ENCODE peak calls at places on chromosomes 3 and 15, in ten cellular contexts. S, W, G, B, I, C, N, T, F and J are unnamed samples.

GRCh38 chr3:57227930-57228733 is 603 bp downstream of the APPL1 start:
- DNase-seq in S (no peak), B (peak), G (peak), N (peak), W (peak), I (peak), T (peak), F (no peak), C (peak), J (peak)

GRCh38 chr3:103873897-103874545 is 1439.2 kb downstream of the ZPLD1 start:
- DNase-seq in T (no peak), F (no peak), S (no peak), I (no peak), G (no peak), C (no peak), B (peak), N (no peak), W (no peak), J (peak)

GRCh38 chr3:123739754-123740153 is 144.4 kb downstream of the MYLK start:
- DNase-seq in F (no peak), N (no peak), C (peak), W (no peak), T (no peak), S (no peak), B (peak), I (no peak), G (no peak), J (peak)

GRCh38 chr3:182729903-182730674 is 63.2 kb upstream of the ATP11B start:
- DNase-seq in G (peak), W (no peak), S (no peak), I (no peak), N (no peak), B (no peak), T (no peak), C (no peak), F (no peak), J (no peak)

GRCh38 chr3:183698760-183699159 is 1.2 kb downstream of the YEATS2 start:
- DNase-seq in S (no peak), N (peak), T (no peak), I (peak), C (peak), F (no peak), W (no peak), B (peak), G (peak), J (peak)

GRCh38 chr3:55476515-55476914 is 10.6 kb downstream of the WNT5A start:
- DNase-seq in T (no peak), S (no peak), I (no peak), B (peak), G (no peak), F (peak), N (no peak), W (no peak), C (peak), J (peak)

GRCh38 chr3:120094776-120095225 is 554 bp upstream of the GSK3B start:
- DNase-seq in W (peak), S (peak), B (peak), G (peak), C (peak), I (peak), F (peak), N (peak), T (peak), J (peak)

GRCh38 chr3:96991812-96992211 is 177.4 kb downstream of the EPHA6 start:
- DNase-seq in S (no peak), F (no peak), C (no peak), T (peak), W (no peak), G (no peak), I (no peak), B (no peak), N (no peak), J (no peak)

GRCh38 chr15:92665100-92665555 is 9.6 kb upstream of the FAM174B start:
- DNase-seq in F (no peak), N (peak), S (no peak), W (no peak), T (peak), B (no peak), G (peak), I (no peak), C (peak), J (no peak)

GRCh38 chr3:71487418-71487817 is 96.1 kb downstream of the FOXP1 start:
- DNase-seq in W (no peak), S (no peak), I (no peak), B (no peak), G (no peak), T (no peak), N (no peak), C (no peak), F (no peak), J (no peak)

GRCh38 chr3:43199645-43200036 is 86.7 kb upstream of the SNRK start:
- DNase-seq in S (no peak), F (no peak), C (no peak), G (no peak), I (no peak), N (no peak), T (no peak), W (no peak), B (no peak), J (no peak)

GRCh38 chr15:88894819-88895767 is at the start of gene HAPLN3:
- DNase-seq in G (peak), B (peak), T (no peak), C (no peak), F (no peak), N (peak), I (peak), W (no peak), S (no peak), J (no peak)

GRCh38 chr3:63069780-63070540 is 194.7 kb upstream of the CADPS start:
- DNase-seq in T (no peak), W (no peak), S (no peak), N (no peak), B (peak), G (no peak), I (no peak), F (no peak), C (no peak), J (no peak)

GRCh38 chr15:62392411-62392810 is 227.3 kb upstream of the C2CD4B start:
- DNase-seq in S (no peak), W (no peak), B (peak), N (peak), F (no peak), C (peak), T (no peak), G (peak), I (peak), J (peak)

GRCh38 chr15:24772709-24773373 is 97.3 kb downstream of the NPAP1 start:
- DNase-seq in I (peak), C (peak), F (peak), T (peak), N (no peak), B (peak), G (no peak), S (peak), W (peak), J (peak)

GRCh38 chr3:51967384-51968174 is at the start of gene PCBP4:
- DNase-seq in G (peak), S (no peak), B (peak), W (peak), N (peak), C (no peak), T (peak), I (peak), F (no peak), J (peak)

GRCh38 chr15:27358751-27359434 is 387.9 kb downstream of the GABRG3 start:
- DNase-seq in B (peak), S (no peak), F (no peak), W (peak), T (no peak), G (peak), C (peak), N (peak), I (peak), J (peak)

GRCh38 chr15:49712846-49713450 is 92.1 kb downstream of the DTWD1 start:
- DNase-seq in C (no peak), B (no peak), S (no peak), G (no peak), W (no peak), F (no peak), N (no peak), I (no peak), T (no peak), J (no peak)

GRCh38 chr3:122094693-122095092 is 39.5 kb downstream of the CD86 start:
- DNase-seq in S (no peak), W (no peak), C (no peak), N (no peak), G (peak), T (no peak), B (no peak), F (no peak), I (no peak), J (no peak)

GRCh38 chr15:83926116-83926515 is 272.2 kb downstream of the ADAMTSL3 start:
- DNase-seq in F (no peak), I (no peak), G (no peak), W (no peak), T (no peak), S (no peak), C (no peak), N (no peak), B (no peak), J (no peak)

GRCh38 chr3:188365978-188366698 is 212.2 kb downstream of the LPP start:
- DNase-seq in G (no peak), W (no peak), T (no peak), N (no peak), S (no peak), I (no peak), B (peak), C (no peak), F (no peak), J (peak)

GRCh38 chr3:144282313-144282712 is 310.7 kb downstream of the DIPK2A start:
- DNase-seq in W (no peak), N (no peak), I (peak), T (no peak), G (no peak), C (no peak), S (no peak), F (no peak), B (no peak), J (no peak)

GRCh38 chr15:78996876-78997275 is 52.0 kb upstream of the CTSH start:
- DNase-seq in I (no peak), N (no peak), C (no peak), G (no peak), T (no peak), B (peak), W (no peak), S (no peak), F (no peak), J (no peak)

GRCh38 chr3:32002536-32003368 is 21.2 kb downstream of the ZNF860 start:
- DNase-seq in W (no peak), I (no peak), N (no peak), B (peak), G (no peak), F (no peak), C (no peak), T (no peak), S (no peak), J (peak)

GRCh38 chr3:135034881-135035440 is 239.9 kb downstream of the EPHB1 start:
- DNase-seq in I (no peak), T (no peak), S (no peak), C (peak), N (no peak), W (no peak), G (no peak), F (no peak), B (no peak), J (no peak)

GRCh38 chr3:89107461-89108035 is at the start of gene EPHA3:
- DNase-seq in I (peak), B (peak), W (peak), F (peak), G (peak), C (peak), S (no peak), T (peak), N (peak), J (peak)

GRCh38 chr3:26963356-26963742 is 340.8 kb downstream of the LRRC3B start:
- DNase-seq in W (no peak), S (no peak), C (no peak), T (no peak), F (no peak), B (no peak), G (no peak), I (no peak), N (no peak), J (no peak)

GRCh38 chr15:100180921-100181320 is 160.9 kb downstream of the ADAMTS17 start:
- DNase-seq in I (no peak), F (no peak), G (no peak), N (no peak), T (peak), C (no peak), W (no peak), S (no peak), B (no peak), J (no peak)

GRCh38 chr3:61250784-61251173 is 473 bp downstream of the FHIT start:
- DNase-seq in I (peak), F (no peak), C (no peak), N (no peak), T (no peak), B (no peak), G (peak), W (no peak), S (no peak), J (no peak)

GRCh38 chr15:36335659-36336058 is 243.8 kb upstream of the CDIN1 start:
- DNase-seq in I (no peak), T (no peak), G (no peak), F (no peak), B (no peak), S (no peak), N (no peak), C (no peak), W (no peak), J (no peak)

GRCh38 chr3:122858373-122858772 is 63.5 kb downstream of the SLC49A4 start:
- DNase-seq in B (peak), G (peak), C (peak), W (no peak), S (no peak), T (no peak), I (no peak), N (no peak), F (no peak), J (peak)

GRCh38 chr15:95522533-95522932 is 808.0 kb upstream of the NR2F2 start:
- DNase-seq in I (no peak), B (peak), F (no peak), G (no peak), C (no peak), W (no peak), N (no peak), T (no peak), S (no peak), J (no peak)

GRCh38 chr3:79011821-79012529 is 755.8 kb downstream of the ROBO1 start:
- DNase-seq in N (peak), S (no peak), W (no peak), T (no peak), F (no peak), I (no peak), G (no peak), B (no peak), C (no peak), J (no peak)

GRCh38 chr3:177516130-177517011 is 319.1 kb upstream of the TBL1XR1 start:
- DNase-seq in G (no peak), N (no peak), B (peak), W (no peak), S (peak), C (peak), T (peak), F (peak), I (peak), J (peak)

DNA sequence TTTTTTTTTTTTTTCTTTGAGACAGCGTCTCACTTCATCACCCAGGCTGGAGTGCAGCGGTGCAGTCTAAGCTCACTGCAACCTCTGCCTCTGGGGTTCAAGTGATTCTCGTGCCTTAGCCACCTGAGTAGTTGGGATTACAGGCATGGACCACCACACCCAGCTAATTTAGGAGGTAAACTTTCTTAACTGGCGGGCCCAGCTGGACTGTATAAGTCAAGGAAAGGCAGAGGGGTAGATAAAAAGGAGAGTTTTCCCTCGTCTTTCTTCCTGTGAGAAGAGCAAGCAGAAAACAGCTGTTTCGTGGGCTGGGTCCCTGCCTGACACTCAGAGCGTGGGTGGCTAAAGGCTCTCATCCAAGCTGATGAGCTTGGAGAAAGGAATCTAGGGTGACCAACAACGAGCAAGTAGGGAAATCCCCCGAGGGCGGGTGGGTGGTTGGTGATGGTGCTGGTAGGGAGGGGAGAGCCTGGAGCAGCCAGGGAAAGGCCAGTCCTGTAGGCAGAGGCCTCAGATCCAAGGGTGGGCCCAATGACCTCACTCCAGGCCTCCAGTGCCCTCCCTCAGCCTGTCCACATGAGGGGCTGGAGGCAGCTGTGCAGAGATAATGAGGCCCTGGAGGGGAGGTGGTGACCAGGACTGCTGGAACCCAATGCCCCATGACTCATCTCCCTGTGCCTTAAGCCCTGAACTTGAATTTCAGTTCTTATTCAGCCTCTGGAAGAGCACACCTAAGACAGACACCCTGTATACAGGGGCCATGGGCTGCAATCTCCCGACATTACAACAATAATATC is 43.1 kb upstream of the LIMD1 start:
- DNase-seq in S (peak), I (no peak), C (peak), T (peak), G (no peak), W (peak), B (peak), F (peak), N (no peak), J (peak)
- H3K4me3 ChIP-seq in S (no peak), I (no peak), C (no peak), T (peak), G (no peak), W (no peak), B (no peak), F (no peak), N (no peak), J (no peak)

GRCh38 chr15:47711654-47712053 is 5.7 kb upstream of the SEMA6D start:
- DNase-seq in T (no peak), F (no peak), W (no peak), I (peak), C (peak), B (no peak), S (no peak), N (no peak), G (peak), J (no peak)
- TF ChIP-seq CTCF in T (peak), F (peak), W (peak), I (peak), C (peak), B (peak), S (peak), N (peak), G (peak), J (peak)

DNA sequence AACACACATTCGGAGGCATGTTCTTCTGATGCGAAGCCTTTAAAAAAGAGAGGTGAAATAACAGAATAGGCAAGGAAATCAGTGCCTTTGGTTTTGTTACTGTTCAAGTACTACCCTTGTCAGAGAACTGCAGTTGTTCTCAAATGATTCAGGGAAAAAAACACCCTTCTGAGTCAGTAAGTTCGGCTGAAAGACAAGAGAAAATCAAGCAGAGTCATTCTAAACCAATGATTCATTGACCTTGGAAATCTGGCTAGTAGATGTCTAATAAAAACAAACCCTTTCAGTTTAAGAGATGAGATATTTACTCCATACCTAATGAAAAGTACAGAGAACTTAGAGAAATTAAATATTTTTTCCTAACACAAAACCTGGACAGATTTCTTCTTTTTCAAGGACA is 72.7 kb upstream of the ABI3BP start:
- DNase-seq in G (no peak), N (no peak), C (peak), T (no peak), B (peak), W (no peak), S (peak), F (peak), I (no peak), J (peak)
- H3K4me3 ChIP-seq in G (no peak), N (no peak), C (no peak), T (no peak), B (no peak), W (no peak), S (no peak), F (no peak), I (no peak), J (no peak)

GRCh38 chr15:94131875-94132274 is 99.5 kb upstream of the MCTP2 start:
- DNase-seq in I (no peak), W (no peak), C (no peak), N (no peak), S (no peak), G (no peak), B (no peak), T (no peak), F (no peak), J (no peak)
- TF ChIP-seq CTCF in I (no peak), W (no peak), C (peak), N (no peak), S (no peak), G (peak), B (no peak), T (no peak), F (no peak), J (no peak)

GRCh38 chr3:8416965-8417364 is 84.7 kb upstream of the LMCD1 start:
- DNase-seq in N (peak), T (no peak), F (no peak), W (no peak), B (peak), S (no peak), G (no peak), C (peak), I (no peak), J (peak)
- H3K4me3 ChIP-seq in N (no peak), T (no peak), F (no peak), W (no peak), B (peak), S (no peak), G (no peak), C (no peak), I (no peak), J (no peak)

GRCh38 chr3:24521306-24522154 is 26.9 kb upstream of the THRB start:
- DNase-seq in N (peak), S (no peak), T (peak), C (peak), F (no peak), I (peak), W (peak), G (peak), B (peak), J (peak)
- TF ChIP-seq CTCF in N (peak), S (no peak), T (no peak), C (no peak), F (no peak), I (peak), W (no peak), G (no peak), B (peak), J (no peak)

DNA sequence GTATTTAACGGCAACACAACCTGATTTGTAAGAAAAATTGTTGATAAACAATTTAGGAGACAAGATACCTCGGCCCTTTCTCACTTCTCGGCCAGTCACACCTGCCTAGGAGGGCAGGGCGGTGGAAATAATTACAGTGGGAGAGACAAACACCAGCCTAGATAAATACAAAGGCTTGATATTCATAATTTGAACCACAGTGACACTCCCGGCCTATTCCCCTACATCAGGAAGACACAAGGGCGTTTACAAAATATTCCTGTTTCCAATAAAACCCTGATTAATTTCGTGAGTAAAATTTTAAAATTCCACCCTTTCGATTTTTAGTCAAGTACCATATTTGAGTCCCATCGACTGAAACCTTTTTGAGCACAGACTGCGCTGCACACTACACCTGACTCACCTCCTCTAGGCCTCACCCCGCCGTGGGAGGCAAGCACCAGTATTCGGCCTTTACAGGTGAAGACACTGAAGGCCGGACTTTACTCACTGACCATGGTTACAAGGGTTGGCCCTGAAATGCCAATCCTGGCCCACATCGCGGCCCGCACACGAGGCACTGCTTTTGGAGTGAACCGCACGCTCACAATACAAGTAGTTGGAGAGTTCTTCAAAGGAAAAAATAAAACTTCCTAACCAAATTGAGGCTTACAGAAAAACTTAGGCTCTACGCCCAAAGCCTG is 803 bp downstream of the ARPP19 start:
- DNase-seq in I (no peak), C (peak), F (no peak), B (peak), S (no peak), T (no peak), N (no peak), W (no peak), G (peak), J (no peak)
- H3K4me3 ChIP-seq in I (peak), C (peak), F (peak), B (peak), S (peak), T (peak), N (peak), W (peak), G (peak), J (peak)

GRCh38 chr3:39000008-39000450 is 51.7 kb downstream of the SCN11A start:
- DNase-seq in C (peak), G (peak), S (peak), F (peak), N (peak), B (peak), I (peak), T (no peak), W (no peak), J (peak)
- TF ChIP-seq CTCF in C (peak), G (peak), S (peak), F (peak), N (peak), B (peak), I (peak), T (no peak), W (peak), J (peak)

GRCh38 chr15:45201557-45202246 is 13.9 kb upstream of the SHF start:
- DNase-seq in I (no peak), T (no peak), S (no peak), C (no peak), F (no peak), N (no peak), G (no peak), B (no peak), W (no peak), J (no peak)
- H3K4me3 ChIP-seq in I (peak), T (no peak), S (no peak), C (no peak), F (no peak), N (no peak), G (peak), B (peak), W (peak), J (no peak)